ENCODE peak calls at places on chromosomes 7 and 10, in eight cellular contexts. One of them, this sample, is unnamed.

GRCh38 chr7:44103941-44104879 is at the start of gene AEBP1:
- DNase-seq in fibroblast of lung: peak
- DNase-seq in cardiac muscle cell: peak
- DNase-seq in A673: peak
- DNase-seq in heart right ventricle: peak
- DNase-seq in tibial nerve: no peak
- DNase-seq in uterus: no peak
- DNase-seq in lung: no peak
- DNase-seq in this sample: no peak

GRCh38 chr10:72061491-72061890 is 26.9 kb downstream of the SPOCK2 start:
- DNase-seq in A673: no peak
- DNase-seq in uterus: no peak
- DNase-seq in fibroblast of lung: no peak
- DNase-seq in lung: no peak
- DNase-seq in heart right ventricle: no peak
- DNase-seq in tibial nerve: no peak
- DNase-seq in cardiac muscle cell: no peak
- DNase-seq in this sample: no peak

GRCh38 chr7:3787717-3788311 is 486.8 kb downstream of the SDK1 start:
- DNase-seq in tibial nerve: no peak
- DNase-seq in cardiac muscle cell: no peak
- DNase-seq in lung: no peak
- DNase-seq in heart right ventricle: no peak
- DNase-seq in A673: no peak
- DNase-seq in fibroblast of lung: peak
- DNase-seq in uterus: no peak
- DNase-seq in this sample: no peak

GRCh38 chr7:158393926-158394625 is 193.5 kb downstream of the PTPRN2 start:
- DNase-seq in cardiac muscle cell: no peak
- DNase-seq in A673: no peak
- DNase-seq in uterus: no peak
- DNase-seq in heart right ventricle: no peak
- DNase-seq in lung: no peak
- DNase-seq in fibroblast of lung: no peak
- DNase-seq in tibial nerve: no peak
- DNase-seq in this sample: no peak

GRCh38 chr7:117138474-117138873 is 184.4 kb downstream of the WNT2 start:
- DNase-seq in fibroblast of lung: no peak
- DNase-seq in heart right ventricle: no peak
- DNase-seq in lung: no peak
- DNase-seq in uterus: no peak
- DNase-seq in cardiac muscle cell: no peak
- DNase-seq in tibial nerve: no peak
- DNase-seq in A673: no peak
- DNase-seq in this sample: no peak

GRCh38 chr10:127210936-127211335 is 14.5 kb upstream of the INSYN2A start:
- DNase-seq in lung: no peak
- DNase-seq in uterus: no peak
- DNase-seq in A673: no peak
- DNase-seq in heart right ventricle: no peak
- DNase-seq in cardiac muscle cell: no peak
- DNase-seq in tibial nerve: no peak
- DNase-seq in fibroblast of lung: no peak
- DNase-seq in this sample: no peak

GRCh38 chr10:118305730-118306129 is 36.4 kb downstream of the FAM204A start:
- DNase-seq in cardiac muscle cell: no peak
- DNase-seq in fibroblast of lung: no peak
- DNase-seq in heart right ventricle: no peak
- DNase-seq in lung: no peak
- DNase-seq in A673: no peak
- DNase-seq in tibial nerve: no peak
- DNase-seq in uterus: no peak
- DNase-seq in this sample: no peak

GRCh38 chr7:140661124-140661523 is 11.6 kb upstream of the ADCK2 start:
- DNase-seq in lung: no peak
- DNase-seq in tibial nerve: no peak
- DNase-seq in cardiac muscle cell: no peak
- DNase-seq in uterus: no peak
- DNase-seq in A673: no peak
- DNase-seq in fibroblast of lung: no peak
- DNase-seq in heart right ventricle: no peak
- DNase-seq in this sample: no peak

GRCh38 chr7:25424113-25424512 is 195.8 kb upstream of the NPVF start:
- DNase-seq in uterus: no peak
- DNase-seq in tibial nerve: no peak
- DNase-seq in lung: no peak
- DNase-seq in A673: no peak
- DNase-seq in cardiac muscle cell: no peak
- DNase-seq in fibroblast of lung: no peak
- DNase-seq in heart right ventricle: no peak
- DNase-seq in this sample: no peak

GRCh38 chr7:130144632-130145171 is 60.5 kb downstream of the TMEM209 start:
- DNase-seq in A673: peak
- DNase-seq in uterus: no peak
- DNase-seq in heart right ventricle: no peak
- DNase-seq in cardiac muscle cell: peak
- DNase-seq in tibial nerve: no peak
- DNase-seq in fibroblast of lung: peak
- DNase-seq in lung: peak
- DNase-seq in this sample: no peak

GRCh38 chr7:8176370-8177081 is 85.4 kb downstream of the ICA1 start:
- DNase-seq in heart right ventricle: no peak
- DNase-seq in tibial nerve: no peak
- DNase-seq in lung: no peak
- DNase-seq in fibroblast of lung: no peak
- DNase-seq in cardiac muscle cell: no peak
- DNase-seq in A673: no peak
- DNase-seq in uterus: no peak
- DNase-seq in this sample: peak

GRCh38 chr7:70790215-70791073 is 341.5 kb upstream of the GALNT17 start:
- DNase-seq in tibial nerve: no peak
- DNase-seq in lung: no peak
- DNase-seq in cardiac muscle cell: no peak
- DNase-seq in fibroblast of lung: no peak
- DNase-seq in uterus: no peak
- DNase-seq in heart right ventricle: no peak
- DNase-seq in A673: no peak
- DNase-seq in this sample: no peak

GRCh38 chr10:6044060-6044459 is 18.1 kb downstream of the IL2RA start:
- DNase-seq in cardiac muscle cell: no peak
- DNase-seq in heart right ventricle: peak
- DNase-seq in uterus: no peak
- DNase-seq in lung: peak
- DNase-seq in A673: no peak
- DNase-seq in fibroblast of lung: no peak
- DNase-seq in tibial nerve: no peak
- DNase-seq in this sample: no peak

GRCh38 chr7:99380823-99381663 is 6.5 kb downstream of the ARPC1B start:
- DNase-seq in cardiac muscle cell: no peak
- DNase-seq in A673: no peak
- DNase-seq in tibial nerve: no peak
- DNase-seq in fibroblast of lung: no peak
- DNase-seq in lung: peak
- DNase-seq in uterus: no peak
- DNase-seq in heart right ventricle: no peak
- DNase-seq in this sample: no peak

GRCh38 chr10:18060217-18060616 is 80.0 kb upstream of the CACNB2 start:
- DNase-seq in heart right ventricle: peak
- DNase-seq in cardiac muscle cell: peak
- DNase-seq in lung: no peak
- DNase-seq in uterus: peak
- DNase-seq in A673: no peak
- DNase-seq in tibial nerve: no peak
- DNase-seq in fibroblast of lung: no peak
- DNase-seq in this sample: no peak

GRCh38 chr7:83469076-83469475 is 179.9 kb downstream of the SEMA3E start:
- DNase-seq in heart right ventricle: no peak
- DNase-seq in uterus: no peak
- DNase-seq in cardiac muscle cell: no peak
- DNase-seq in A673: no peak
- DNase-seq in lung: no peak
- DNase-seq in tibial nerve: no peak
- DNase-seq in fibroblast of lung: peak
- DNase-seq in this sample: no peak

GRCh38 chr7:83467493-83467892 is 181.4 kb downstream of the SEMA3E start:
- DNase-seq in heart right ventricle: no peak
- DNase-seq in uterus: no peak
- DNase-seq in cardiac muscle cell: no peak
- DNase-seq in tibial nerve: no peak
- DNase-seq in lung: no peak
- DNase-seq in fibroblast of lung: no peak
- DNase-seq in A673: no peak
- DNase-seq in this sample: no peak

GRCh38 chr7:83466956-83467355 is 182.0 kb downstream of the SEMA3E start:
- DNase-seq in A673: no peak
- DNase-seq in tibial nerve: no peak
- DNase-seq in uterus: no peak
- DNase-seq in lung: no peak
- DNase-seq in cardiac muscle cell: no peak
- DNase-seq in heart right ventricle: no peak
- DNase-seq in fibroblast of lung: no peak
- DNase-seq in this sample: no peak

GRCh38 chr7:83468251-83468739 is 180.6 kb downstream of the SEMA3E start:
- DNase-seq in heart right ventricle: peak
- DNase-seq in cardiac muscle cell: peak
- DNase-seq in A673: peak
- DNase-seq in lung: peak
- DNase-seq in uterus: peak
- DNase-seq in fibroblast of lung: peak
- DNase-seq in tibial nerve: peak
- DNase-seq in this sample: peak

DNA sequence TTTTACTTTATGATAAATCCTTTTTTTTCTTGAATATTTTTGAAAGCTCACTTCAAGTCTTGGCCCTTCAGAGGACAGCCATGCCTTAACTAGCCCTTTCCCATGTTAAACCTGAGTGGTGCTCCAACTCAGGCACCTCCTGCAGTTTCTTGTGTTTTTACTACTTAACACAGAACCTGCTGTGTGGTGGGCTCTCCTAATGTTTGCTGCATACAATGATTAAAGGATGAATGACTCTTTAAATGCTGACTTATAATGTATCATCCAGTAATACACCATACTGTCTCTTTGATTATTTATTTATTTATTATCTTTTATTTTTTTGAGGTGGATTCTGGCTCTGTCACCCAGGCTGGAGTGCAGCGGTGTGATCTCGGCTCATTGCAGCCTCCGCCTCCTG is 179.4 kb downstream of the SEMA3E start:
- DNase-seq in fibroblast of lung: no peak
- DNase-seq in heart right ventricle: no peak
- DNase-seq in lung: no peak
- DNase-seq in uterus: no peak
- DNase-seq in A673: no peak
- DNase-seq in cardiac muscle cell: no peak
- DNase-seq in tibial nerve: no peak
- DNase-seq in this sample: no peak
- H3K27ac ChIP-seq in fibroblast of lung: peak
- H3K27ac ChIP-seq in heart right ventricle: no peak
- H3K27ac ChIP-seq in lung: no peak
- H3K27ac ChIP-seq in uterus: no peak
- H3K27ac ChIP-seq in A673: no peak
- H3K27ac ChIP-seq in cardiac muscle cell: no peak
- H3K27ac ChIP-seq in tibial nerve: no peak
- H3K27ac ChIP-seq in this sample: no peak

DNA sequence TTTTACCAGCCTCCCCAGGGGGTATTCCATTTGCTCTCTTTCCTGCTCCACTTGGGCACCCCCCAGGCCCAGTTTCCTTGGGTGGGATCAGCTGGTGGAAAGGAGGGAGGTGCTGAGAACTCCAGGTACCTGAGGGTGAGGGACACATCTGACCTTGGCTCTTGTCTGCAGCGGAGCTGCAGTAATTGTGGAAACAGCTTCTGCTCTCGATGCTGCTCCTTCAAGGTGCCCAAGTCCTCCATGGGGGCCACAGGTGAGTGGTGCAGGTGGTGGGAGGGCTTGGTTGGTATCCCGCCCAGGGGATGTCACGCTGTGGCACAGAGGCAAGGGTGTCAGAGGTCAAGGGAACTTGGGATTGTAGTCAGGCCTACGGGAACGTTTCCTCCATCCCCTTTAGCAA is 14.3 kb downstream of the SFRP5 start:
- DNase-seq in tibial nerve: no peak
- DNase-seq in heart right ventricle: no peak
- DNase-seq in lung: no peak
- DNase-seq in cardiac muscle cell: no peak
- DNase-seq in fibroblast of lung: no peak
- DNase-seq in A673: no peak
- DNase-seq in uterus: no peak
- DNase-seq in this sample: no peak
- H3K27ac ChIP-seq in tibial nerve: no peak
- H3K27ac ChIP-seq in heart right ventricle: no peak
- H3K27ac ChIP-seq in lung: no peak
- H3K27ac ChIP-seq in cardiac muscle cell: no peak
- H3K27ac ChIP-seq in fibroblast of lung: no peak
- H3K27ac ChIP-seq in A673: no peak
- H3K27ac ChIP-seq in uterus: no peak
- H3K27ac ChIP-seq in this sample: no peak

DNA sequence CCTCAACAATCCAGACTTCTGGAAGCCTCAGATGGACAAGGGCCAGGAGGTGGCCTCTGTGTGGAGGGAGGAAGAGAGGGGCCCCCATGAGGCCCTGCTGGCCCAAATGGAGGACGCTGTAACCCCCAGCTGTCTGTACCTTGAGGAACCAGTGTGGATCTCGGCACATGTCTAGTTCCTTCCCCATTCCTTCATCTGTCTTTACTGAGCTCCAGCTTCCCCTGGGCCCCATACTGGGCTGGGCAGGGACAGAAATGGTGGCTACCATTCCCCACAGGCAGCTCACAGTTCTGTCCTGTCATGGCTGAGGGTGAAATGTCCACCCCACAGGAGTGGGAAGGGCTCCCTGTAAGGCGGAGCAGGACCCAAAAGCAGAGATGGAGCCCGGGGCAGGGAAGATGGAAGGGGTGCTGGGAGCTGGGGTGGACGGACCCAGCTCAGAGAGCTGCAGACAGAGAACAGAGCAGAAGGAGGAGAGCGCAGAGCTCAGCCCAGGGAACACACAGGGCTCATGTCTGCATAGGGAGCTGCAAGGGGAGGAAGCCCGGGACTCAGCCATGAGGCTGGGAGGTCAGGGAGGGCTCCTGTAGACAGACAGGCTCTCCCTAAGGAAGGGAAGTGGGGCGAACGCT is 22.8 kb downstream of the ANTXRL start:
- DNase-seq in lung: no peak
- DNase-seq in heart right ventricle: no peak
- DNase-seq in tibial nerve: no peak
- DNase-seq in uterus: no peak
- DNase-seq in fibroblast of lung: no peak
- DNase-seq in cardiac muscle cell: no peak
- DNase-seq in A673: no peak
- DNase-seq in this sample: no peak
- H3K27ac ChIP-seq in lung: no peak
- H3K27ac ChIP-seq in heart right ventricle: no peak
- H3K27ac ChIP-seq in tibial nerve: no peak
- H3K27ac ChIP-seq in uterus: no peak
- H3K27ac ChIP-seq in fibroblast of lung: no peak
- H3K27ac ChIP-seq in cardiac muscle cell: no peak
- H3K27ac ChIP-seq in A673: no peak
- H3K27ac ChIP-seq in this sample: no peak

DNA sequence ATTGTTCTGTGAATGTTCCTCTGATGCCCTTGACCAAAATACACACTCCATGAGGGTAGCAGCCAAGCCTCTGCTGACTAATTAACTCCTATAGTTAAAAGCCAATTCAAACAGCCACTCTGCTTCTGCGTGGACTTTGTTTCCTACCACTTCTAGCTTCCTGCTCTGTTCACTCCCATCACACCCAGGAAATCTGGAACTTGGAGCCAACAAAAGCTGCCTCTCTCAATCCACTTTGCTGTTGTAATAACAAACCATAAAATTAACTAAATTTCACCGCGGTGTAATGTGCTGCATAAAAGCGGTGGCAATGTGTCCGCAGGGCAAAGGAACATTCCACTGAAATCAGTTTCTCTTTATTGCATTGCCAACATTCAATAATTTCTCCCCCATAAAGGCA is 239.5 kb downstream of the PLXNA4 start:
- DNase-seq in A673: no peak
- DNase-seq in tibial nerve: no peak
- DNase-seq in lung: no peak
- DNase-seq in cardiac muscle cell: no peak
- DNase-seq in fibroblast of lung: no peak
- DNase-seq in heart right ventricle: no peak
- DNase-seq in uterus: no peak
- DNase-seq in this sample: no peak
- H3K27ac ChIP-seq in A673: no peak
- H3K27ac ChIP-seq in tibial nerve: no peak
- H3K27ac ChIP-seq in lung: no peak
- H3K27ac ChIP-seq in cardiac muscle cell: no peak
- H3K27ac ChIP-seq in fibroblast of lung: no peak
- H3K27ac ChIP-seq in heart right ventricle: no peak
- H3K27ac ChIP-seq in uterus: no peak
- H3K27ac ChIP-seq in this sample: no peak